ENCODE peak calls at places on chromosomes 3 and 15, in ten cellular contexts. N, C, A, R, M, W, X, K, P and Z are unnamed samples.

GRCh38 chr15:61081028-61081322 is 148.1 kb downstream of the RORA start:
- DNase-seq in C (no peak), R (no peak), K (no peak), A (no peak), X (no peak), M (no peak), N (no peak), P (no peak), W (no peak), Z (no peak)

GRCh38 chr3:39178553-39178952 is 13.8 kb downstream of the XIRP1 start:
- DNase-seq in A (no peak), R (no peak), N (no peak), P (no peak), M (no peak), X (no peak), C (no peak), K (no peak), W (no peak), Z (no peak)

GRCh38 chr15:68704496-68705021 is 116.1 kb downstream of the ANP32A start:
- DNase-seq in R (no peak), C (no peak), W (no peak), K (no peak), M (no peak), N (no peak), P (no peak), A (peak), X (no peak), Z (no peak)

GRCh38 chr3:126816956-126817777 is 113.1 kb downstream of the CHCHD6 start:
- DNase-seq in R (no peak), P (no peak), W (no peak), C (no peak), M (no peak), N (peak), K (no peak), X (no peak), A (no peak), Z (no peak)

GRCh38 chr3:128152419-128153155 is 694 bp upstream of the EEFSEC start:
- DNase-seq in N (peak), R (no peak), P (no peak), C (peak), W (no peak), X (no peak), K (no peak), A (no peak), M (peak), Z (no peak)

GRCh38 chr15:101168898-101169297 is 83.0 kb downstream of the CHSY1 start:
- DNase-seq in X (no peak), K (no peak), M (no peak), R (no peak), A (no peak), P (no peak), C (no peak), N (no peak), W (no peak), Z (no peak)

GRCh38 chr15:48400086-48400485 is 68.9 kb downstream of the DUT start:
- DNase-seq in M (no peak), P (no peak), C (no peak), X (no peak), N (no peak), W (no peak), A (no peak), K (no peak), R (no peak), Z (no peak)

GRCh38 chr3:60650171-60650570 is 601.1 kb downstream of the FHIT start:
- DNase-seq in P (no peak), A (no peak), M (no peak), X (no peak), C (peak), R (no peak), N (no peak), W (no peak), K (no peak), Z (no peak)

GRCh38 chr3:56251343-56251945 is 216.8 kb downstream of the ERC2 start:
- DNase-seq in P (no peak), M (no peak), C (peak), A (no peak), R (no peak), K (no peak), W (peak), N (peak), X (peak), Z (no peak)

GRCh38 chr3:99952306-99952705 is 134.6 kb downstream of the CMSS1 start:
- DNase-seq in N (no peak), M (no peak), K (no peak), W (no peak), P (no peak), X (no peak), C (peak), A (no peak), R (peak), Z (peak)

GRCh38 chr15:67843571-67844387 is 3.9 kb upstream of the RNU6-1 start:
- DNase-seq in C (no peak), R (no peak), P (no peak), A (peak), X (no peak), K (no peak), W (no peak), N (no peak), M (no peak), Z (peak)

GRCh38 chr3:195587824-195588223 is 4.1 kb upstream of the APOD start:
- DNase-seq in W (no peak), C (no peak), X (no peak), A (no peak), K (no peak), M (no peak), P (no peak), N (no peak), R (no peak), Z (no peak)

GRCh38 chr3:113514265-113514769 is 639 bp downstream of the SPICE1 start:
- DNase-seq in R (no peak), C (no peak), K (no peak), N (no peak), P (no peak), W (no peak), A (no peak), M (no peak), X (no peak), Z (no peak)

GRCh38 chr3:104825116-104825515 is 541.6 kb upstream of the ALCAM start:
- DNase-seq in N (no peak), K (no peak), P (no peak), X (no peak), W (no peak), M (no peak), A (no peak), R (no peak), C (no peak), Z (no peak)